ENCODE peak calls at places on chromosomes 4 and X, in six cellular contexts. N, V, G, A, J and P are unnamed samples.

GRCh38 chr4:173171098-173171497 is 2.5 kb downstream of the GALNT7 start:
- DNase-seq in A (peak), J (peak), N (peak), V (no peak), G (no peak), P (peak)

GRCh38 chr4:104571341-104571740 is 76.6 kb upstream of the CXXC4 start:
- DNase-seq in V (no peak), G (no peak), A (peak), J (no peak), N (peak), P (no peak)

GRCh38 chrX:92232182-92232581 is 453.0 kb downstream of the PCDH11X start:
- DNase-seq in A (peak), J (peak), V (no peak), G (peak), N (peak), P (peak)

GRCh38 chrX:55041514-55041913 is 10.7 kb upstream of the ALAS2 start:
- DNase-seq in G (no peak), A (no peak), N (no peak), V (no peak), J (no peak), P (no peak)

GRCh38 chrX:124338733-124339514 is 6.5 kb downstream of the TEX13D start:
- DNase-seq in G (no peak), J (no peak), A (no peak), V (no peak), N (no peak), P (no peak)

GRCh38 chrX:95076449-95076848 is 1402.4 kb downstream of the FAM133A start:
- DNase-seq in V (no peak), G (peak), N (peak), A (peak), J (peak), P (peak)

GRCh38 chr4:153634737-153635353 is 49.2 kb upstream of the TLR2 start:
- DNase-seq in N (peak), G (peak), A (peak), J (peak), V (no peak), P (peak)

GRCh38 chr4:24519649-24520048 is 64.7 kb downstream of the DHX15 start:
- DNase-seq in N (no peak), G (no peak), A (no peak), J (no peak), V (no peak), P (peak)

GRCh38 chr4:74855879-74856278 is 61.6 kb upstream of the BTC start:
- DNase-seq in G (no peak), N (no peak), J (no peak), V (no peak), A (peak), P (no peak)

GRCh38 chr4:25722964-25723363 is 67.3 kb downstream of the SLC34A2 start:
- DNase-seq in J (no peak), N (no peak), A (no peak), V (no peak), G (no peak), P (no peak)

GRCh38 chrX:77953300-77953699 is 16.1 kb downstream of the PGAM4 start:
- DNase-seq in A (no peak), G (no peak), J (no peak), V (no peak), N (no peak), P (no peak)

GRCh38 chr4:69054578-69055200 is 41.6 kb upstream of the UGT2B7 start:
- DNase-seq in N (no peak), G (no peak), A (peak), J (no peak), V (peak), P (peak)

GRCh38 chr4:81740492-81740891 is 268.8 kb upstream of the RASGEF1B start:
- DNase-seq in N (no peak), G (no peak), A (no peak), V (no peak), J (no peak), P (no peak)

GRCh38 chrX:124736553-124737240 is 390.3 kb downstream of the SH2D1A start:
- DNase-seq in V (no peak), G (peak), A (no peak), J (no peak), N (peak), P (no peak)

GRCh38 chr4:71052716-71053115 is 59.3 kb downstream of the DCK start:
- DNase-seq in G (no peak), N (no peak), A (no peak), J (no peak), V (no peak), P (no peak)

GRCh38 chrX:109537324-109537665 is 651 bp downstream of the NXT2 start:
- DNase-seq in A (peak), G (peak), N (no peak), J (no peak), V (no peak), P (peak)

GRCh38 chrX:93673056-93673868 is at the start of gene NAP1L3:
- DNase-seq in G (peak), J (peak), N (peak), A (peak), V (no peak), P (peak)

GRCh38 chr4:124883642-124884041 is 171.1 kb upstream of the ANKRD50 start:
- DNase-seq in G (no peak), A (no peak), N (no peak), V (no peak), J (no peak), P (peak)

GRCh38 chr4:89257376-89257775 is 50.2 kb downstream of the GPRIN3 start:
- DNase-seq in J (no peak), A (no peak), V (no peak), G (no peak), N (no peak), P (no peak)

GRCh38 chr4:141066690-141067089 is 66.6 kb downstream of the RNF150 start:
- DNase-seq in G (no peak), N (no peak), J (no peak), A (peak), V (no peak), P (no peak)

GRCh38 chr4:88078592-88078991 is 71.2 kb downstream of the PKD2 start:
- DNase-seq in V (no peak), J (no peak), G (no peak), A (no peak), N (no peak), P (no peak)

GRCh38 chr4:155473420-155474095 is 96.8 kb upstream of the MAP9 start:
- DNase-seq in V (no peak), A (peak), J (no peak), G (no peak), N (no peak), P (no peak)

GRCh38 chr4:8705161-8706145 is 112.9 kb downstream of the CPZ start:
- DNase-seq in G (no peak), J (no peak), N (peak), A (no peak), V (no peak), P (no peak)

GRCh38 chr4:11765849-11766453 is 337.3 kb upstream of the HS3ST1 start:
- DNase-seq in N (peak), G (peak), J (peak), A (peak), V (peak), P (peak)

GRCh38 chr4:122672091-122672490 is 51.2 kb upstream of the IL21 start:
- DNase-seq in A (no peak), N (no peak), V (no peak), G (no peak), J (no peak), P (no peak)

GRCh38 chr4:145178740-145179139 is 1.6 kb downstream of the OTUD4 start:
- DNase-seq in J (peak), N (no peak), A (no peak), V (no peak), G (peak), P (no peak)

GRCh38 chrX:72105436-72105835 is 26.3 kb downstream of the RTL5 start:
- DNase-seq in V (no peak), N (no peak), J (no peak), G (peak), A (no peak), P (no peak)

GRCh38 chr4:57109847-57110634 is at the start of gene IGFBP7:
- DNase-seq in A (no peak), N (peak), J (peak), V (no peak), G (peak), P (peak)

GRCh38 chr4:26803462-26803861 is 57.2 kb upstream of the STIM2 start:
- DNase-seq in V (no peak), J (peak), G (no peak), A (no peak), N (peak), P (peak)

GRCh38 chrX:108304210-108304609 is 134.0 kb downstream of the COL4A6 start:
- DNase-seq in G (no peak), J (peak), N (peak), A (peak), V (no peak), P (no peak)

GRCh38 chr4:113674251-113674650 is 87.3 kb downstream of the CAMK2D start:
- DNase-seq in V (no peak), J (no peak), G (no peak), N (no peak), A (no peak), P (peak)

GRCh38 chr4:142984871-142985585 is 138.9 kb upstream of the INPP4B start:
- DNase-seq in A (peak), N (peak), J (peak), G (no peak), V (peak), P (peak)

GRCh38 chr4:172725581-172725980 is 443.0 kb upstream of the GALNT7 start:
- DNase-seq in V (no peak), N (no peak), J (no peak), G (no peak), A (peak), P (peak)

GRCh38 chr4:101981756-101982155 is 191.2 kb downstream of the BANK1 start:
- DNase-seq in N (peak), J (no peak), V (peak), A (peak), G (no peak), P (no peak)

GRCh38 chr4:19216495-19216894 is 1035.2 kb upstream of the SLIT2 start:
- DNase-seq in N (no peak), G (no peak), A (no peak), J (no peak), V (no peak), P (no peak)

GRCh38 chrX:149185087-149185486 is 320.0 kb downstream of the IDS start:
- DNase-seq in N (no peak), V (no peak), J (no peak), A (no peak), G (no peak), P (peak)

DNA sequence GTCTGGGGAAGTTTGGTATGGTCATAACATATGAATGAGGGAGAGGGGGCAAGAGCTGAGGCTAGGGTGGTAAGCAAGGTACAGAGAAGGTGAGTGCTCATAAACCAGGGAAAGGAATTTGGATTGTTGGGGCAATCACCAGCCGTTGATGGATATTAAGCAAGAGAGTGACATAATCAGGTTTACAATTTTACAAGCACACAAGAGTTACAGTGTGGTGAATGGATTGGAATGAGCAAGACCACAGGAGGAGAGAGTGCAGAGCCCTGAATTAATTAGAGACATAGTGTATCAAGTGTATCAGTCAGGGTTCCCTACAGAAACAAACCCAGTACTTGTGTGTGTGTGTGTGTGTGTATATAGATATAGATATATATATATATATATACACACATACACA is 18.7 kb upstream of the FMR1NB start:
- DNase-seq in J (no peak), N (no peak), G (no peak), V (no peak), A (no peak), P (no peak)
- H3K9ac ChIP-seq in J (no peak), N (no peak), G (no peak), V (no peak), A (no peak), P (no peak)

DNA sequence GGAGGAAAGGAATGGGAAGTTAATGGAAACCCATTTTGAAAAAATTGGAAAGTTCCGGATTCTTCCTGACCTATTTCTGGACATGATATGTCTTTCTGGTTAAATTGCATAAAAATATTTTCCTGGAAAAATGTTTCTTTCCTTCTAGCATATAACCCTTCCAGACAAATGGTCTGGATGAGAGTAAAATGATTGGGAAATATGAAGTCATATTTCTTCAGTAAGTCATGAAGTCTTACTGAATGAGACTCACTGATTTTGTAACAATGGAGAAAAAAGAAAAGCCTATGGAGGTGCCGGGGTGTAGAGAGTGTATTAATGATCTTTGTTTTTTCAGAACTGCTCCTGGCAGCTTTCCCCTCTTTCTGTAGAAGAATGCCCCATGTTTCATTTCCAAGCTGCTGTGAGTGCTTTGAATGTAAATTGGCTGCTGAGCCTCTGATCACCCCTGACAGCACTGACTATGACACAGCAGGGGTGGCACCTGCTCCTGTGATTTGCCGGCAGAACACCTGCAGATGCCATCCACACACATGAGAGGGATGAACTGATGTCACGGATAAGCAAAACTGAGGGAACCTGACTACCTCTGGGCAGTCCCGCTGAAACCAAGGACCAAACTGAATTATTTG is 19.7 kb upstream of the ZNF41 start:
- DNase-seq in A (no peak), G (peak), V (no peak), J (no peak), N (no peak), P (peak)
- TF ChIP-seq EZH2phosphoT487 in A (no peak), G (no peak), V (no peak), J (no peak), N (no peak), P (no peak)

GRCh38 chrX:138709886-138710285 is 1.6 kb downstream of the FGF13 start:
- DNase-seq in G (no peak), V (no peak), J (no peak), N (peak), A (no peak), P (no peak)
- H3K9ac ChIP-seq in G (no peak), V (no peak), J (no peak), N (no peak), A (no peak), P (no peak)

GRCh38 chr4:73520821-73521220 is 39.3 kb downstream of the AFM start:
- DNase-seq in G (no peak), A (peak), N (peak), V (no peak), J (no peak), P (peak)
- TF ChIP-seq EZH2phosphoT487 in G (no peak), A (no peak), N (no peak), V (no peak), J (no peak), P (no peak)

DNA sequence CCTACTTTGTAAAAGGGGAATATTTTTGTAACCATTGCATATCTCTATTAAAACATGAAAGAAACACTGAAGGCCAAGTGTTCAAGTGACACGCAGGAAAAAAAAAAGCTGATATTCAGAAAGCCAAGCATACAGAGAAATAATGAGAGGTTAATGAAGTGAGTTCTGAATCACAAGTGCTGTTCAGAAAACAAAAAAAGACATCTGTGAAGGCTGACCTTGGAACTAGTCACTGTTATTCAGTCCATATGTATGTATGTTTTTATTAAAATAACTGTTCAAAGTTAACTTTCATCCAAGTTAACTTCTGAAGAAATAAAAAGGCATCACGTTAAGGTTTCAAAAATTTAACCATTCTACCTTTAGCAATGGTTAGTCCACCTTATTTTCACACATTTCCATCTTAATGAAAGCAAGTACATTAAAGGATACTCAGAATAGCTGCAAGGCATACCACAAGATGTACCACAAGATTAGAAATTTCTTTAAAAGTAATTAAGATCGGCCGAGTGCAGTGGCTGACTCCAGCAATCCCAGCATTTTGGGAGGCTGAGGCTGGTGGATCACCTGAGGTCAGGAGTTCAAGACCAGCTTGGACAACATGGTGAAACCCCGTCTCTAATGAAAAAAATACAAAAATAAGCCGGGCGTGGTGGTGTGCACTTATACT is 31.4 kb downstream of the SH3RF1 start:
- DNase-seq in G (no peak), A (no peak), N (no peak), V (no peak), J (no peak), P (peak)
- H3K9ac ChIP-seq in G (no peak), A (no peak), N (no peak), V (no peak), J (no peak), P (no peak)

DNA sequence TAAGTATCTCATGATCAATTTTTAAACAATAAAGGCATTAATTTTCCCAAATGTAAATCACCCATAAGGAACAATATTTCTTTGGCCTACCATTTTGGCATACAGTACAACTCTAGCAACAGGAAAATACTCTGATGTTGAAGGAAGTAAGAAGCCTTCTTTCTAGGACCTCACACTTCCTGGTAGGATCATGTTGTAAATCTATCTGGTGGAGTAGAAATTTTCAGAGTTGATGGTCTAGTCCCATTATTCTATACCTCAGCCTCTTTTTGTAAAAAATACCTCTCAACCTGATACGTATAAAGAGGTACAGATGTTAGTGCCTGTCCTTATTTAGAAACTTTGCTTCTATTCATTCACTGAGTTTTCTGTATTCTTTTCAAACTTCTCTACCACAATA is 40.2 kb upstream of the GRID2 start:
- DNase-seq in G (no peak), V (no peak), A (no peak), N (no peak), J (no peak), P (no peak)
- TF ChIP-seq EZH2phosphoT487 in G (no peak), V (no peak), A (no peak), N (no peak), J (no peak), P (no peak)

GRCh38 chrX:153829549-153829798 is 870 bp downstream of the PDZD4 start:
- DNase-seq in G (no peak), V (no peak), J (peak), A (no peak), N (no peak), P (peak)
- H3K9ac ChIP-seq in G (no peak), V (no peak), J (no peak), A (no peak), N (no peak), P (no peak)

GRCh38 chr4:40842725-40843401 is 93.1 kb downstream of the NSUN7 start:
- DNase-seq in G (no peak), V (no peak), J (no peak), A (no peak), N (peak), P (no peak)
- TF ChIP-seq EZH2phosphoT487 in G (no peak), V (no peak), J (no peak), A (no peak), N (no peak), P (no peak)

GRCh38 chr4:2936773-2937145 is 26.4 kb downstream of the NOP14 start:
- DNase-seq in J (no peak), A (peak), N (no peak), V (no peak), G (no peak), P (peak)
- H3K9ac ChIP-seq in J (no peak), A (peak), N (no peak), V (peak), G (no peak), P (peak)

GRCh38 chr4:78149737-78150136 is 92.6 kb downstream of the FRAS1 start:
- DNase-seq in A (no peak), N (no peak), G (no peak), V (no peak), J (no peak), P (no peak)

GRCh38 chr4:78154972-78155371 is 97.8 kb downstream of the FRAS1 start:
- DNase-seq in J (no peak), V (no peak), N (no peak), A (no peak), G (no peak), P (no peak)

GRCh38 chr4:78145622-78146021 is 88.5 kb downstream of the FRAS1 start:
- DNase-seq in J (no peak), N (no peak), V (no peak), A (no peak), G (no peak), P (no peak)

GRCh38 chr4:78152795-78153194 is 95.7 kb downstream of the FRAS1 start:
- DNase-seq in V (no peak), A (no peak), J (no peak), N (no peak), G (no peak), P (no peak)

GRCh38 chr4:78150465-78150864 is 93.3 kb downstream of the FRAS1 start:
- DNase-seq in V (no peak), J (no peak), N (no peak), A (no peak), G (no peak), P (no peak)
- TF ChIP-seq EZH2phosphoT487 in V (no peak), J (no peak), N (no peak), A (no peak), G (no peak), P (no peak)